ENCODE peak calls at places on chromosomes 6 and 20, in seven cellular contexts. A is mesothelial cell of epicardium, Z is progenitor cell of endocrine pancreas, J is mucosa of descending colon, M is fibroblast of villous mesenchyme, Q is nephron progenitor cell, R is psoas muscle. F is an unnamed sample.

GRCh38 chr6:89360415-89360999 is 8.0 kb upstream of the UBE2J1 start:
- DNase-seq in A (no peak), Z (no peak), J (no peak), M (no peak), Q (no peak), R (no peak), F (peak; percentile 53)

GRCh38 chr6:35810831-35811698 is 5.9 kb downstream of the LHFPL5 start:
- DNase-seq in A (no peak), Z (no peak), J (no peak), M (peak; percentile 67), Q (no peak), R (no peak), F (peak; percentile 80)

GRCh38 chr6:76940186-76940585 is 523.1 kb downstream of the HTR1B start:
- DNase-seq in A (no peak), Z (no peak), J (no peak), M (peak; percentile 7), Q (no peak), R (no peak), F (peak; percentile 8)

GRCh38 chr6:82818727-82819126 is 246.9 kb downstream of the UBE3D start:
- DNase-seq in A (no peak), Z (no peak), J (no peak), M (peak; percentile 10), Q (no peak), R (no peak), F (peak; percentile 62)

GRCh38 chr6:56510984-56511531 is 131.6 kb downstream of the DST start:
- DNase-seq in A (no peak), Z (no peak), J (peak; percentile 72), M (peak; percentile 72), Q (no peak), R (no peak), F (peak; percentile 73)

GRCh38 chr20:15138548-15139126 is 801.2 kb upstream of the FLRT3 start:
- DNase-seq in A (no peak), Z (no peak), J (no peak), M (no peak), Q (no peak), R (no peak), F (no peak)

GRCh38 chr20:13492001-13492480 is 146.7 kb downstream of the TASP1 start:
- DNase-seq in A (no peak), Z (no peak), J (no peak), M (peak; percentile 83), Q (peak; percentile 3), R (peak; percentile 21), F (peak; percentile 84)

GRCh38 chr20:53444386-53444785 is 149.3 kb downstream of the ZNF217 start:
- DNase-seq in A (no peak), Z (no peak), J (no peak), M (peak; percentile 11), Q (peak; percentile 63), R (no peak), F (no peak)

GRCh38 chr20:49446808-49447207 is 35.7 kb downstream of the KCNB1 start:
- DNase-seq in A (peak; percentile 68), Z (no peak), J (peak; percentile 75), M (peak; percentile 12), Q (peak; percentile 45), R (peak; percentile 83), F (peak; percentile 56)

GRCh38 chr6:24854077-24854670 is 55.5 kb upstream of the ARMH2 start:
- DNase-seq in A (no peak), Z (no peak), J (no peak), M (no peak), Q (no peak), R (no peak), F (no peak)

GRCh38 chr6:44580901-44581300 is 193.4 kb downstream of the CDC5L start:
- DNase-seq in A (no peak), Z (no peak), J (no peak), M (peak; percentile 36), Q (no peak), R (no peak), F (peak; percentile 84)

GRCh38 chr6:111087871-111088667 is 766 bp downstream of the SLC16A10 start:
- DNase-seq in A (peak; percentile 50), Z (peak; percentile 11), J (peak; percentile 58), M (no peak), Q (peak; percentile 60), R (no peak), F (peak; percentile 28)

GRCh38 chr6:25916330-25916729 is 14.2 kb downstream of the SLC17A2 start:
- DNase-seq in A (no peak), Z (no peak), J (no peak), M (no peak), Q (no peak), R (no peak), F (no peak)

GRCh38 chr6:56692586-56693245 is 50.0 kb upstream of the DST start:
- DNase-seq in A (no peak), Z (no peak), J (no peak), M (peak; percentile 85), Q (no peak), R (no peak), F (peak; percentile 89)

GRCh38 chr6:435442-436307 is 44.1 kb downstream of the IRF4 start:
- DNase-seq in A (no peak), Z (no peak), J (no peak), M (no peak), Q (no peak), R (no peak), F (no peak)

GRCh38 chr20:23316626-23317025 is 34.0 kb upstream of the NXT1 start:
- DNase-seq in A (no peak), Z (no peak), J (no peak), M (no peak), Q (no peak), R (no peak), F (no peak)

GRCh38 chr20:23317081-23317480 is 33.5 kb upstream of the NXT1 start:
- DNase-seq in A (no peak), Z (no peak), J (no peak), M (no peak), Q (no peak), R (no peak), F (no peak)

GRCh38 chr20:23325107-23325506 is 25.5 kb upstream of the NXT1 start:
- DNase-seq in A (no peak), Z (no peak), J (no peak), M (no peak), Q (no peak), R (no peak), F (peak; percentile 28)

GRCh38 chr20:23318347-23318746 is 32.2 kb upstream of the NXT1 start:
- DNase-seq in A (no peak), Z (no peak), J (no peak), M (no peak), Q (no peak), R (no peak), F (no peak)

GRCh38 chr20:23320317-23320716 is 30.3 kb upstream of the NXT1 start:
- DNase-seq in A (no peak), Z (no peak), J (no peak), M (peak; percentile 25), Q (no peak), R (no peak), F (peak; percentile 58)
- TF ChIP-seq CTCF in A (peak; percentile 51), Z (peak; percentile 52), J (no peak), M (peak; percentile 69), Q (no peak), R (no peak), F (peak; percentile 77)

GRCh38 chr6:154538664-154539235 is 28.3 kb upstream of the CNKSR3 start:
- DNase-seq in A (no peak), Z (no peak), J (no peak), M (no peak), Q (no peak), R (no peak), F (no peak)

GRCh38 chr6:154543638-154544037 is 33.2 kb upstream of the CNKSR3 start:
- DNase-seq in A (no peak), Z (no peak), J (no peak), M (peak; percentile 27), Q (no peak), R (no peak), F (peak; percentile 54)

GRCh38 chr6:154537942-154538341 is 27.5 kb upstream of the CNKSR3 start:
- DNase-seq in A (no peak), Z (no peak), J (peak; percentile 24), M (peak; percentile 19), Q (no peak), R (no peak), F (no peak)

GRCh38 chr6:154539593-154540269 is 29.2 kb upstream of the CNKSR3 start:
- DNase-seq in A (no peak), Z (no peak), J (no peak), M (no peak), Q (no peak), R (no peak), F (no peak)

GRCh38 chr6:154542747-154543146 is 32.3 kb upstream of the CNKSR3 start:
- DNase-seq in A (no peak), Z (no peak), J (no peak), M (no peak), Q (peak; percentile 18), R (no peak), F (no peak)
- TF ChIP-seq CTCF in A (no peak), Z (no peak), J (no peak), M (no peak), Q (no peak), R (no peak), F (no peak)

GRCh38 chr20:31576751-31577150 is 28.3 kb upstream of the ID1 start:
- DNase-seq in A (no peak), Z (no peak), J (no peak), M (no peak), Q (no peak), R (no peak), F (no peak)
- TF ChIP-seq CTCF in A (no peak), Z (no peak), J (no peak), M (no peak), Q (no peak), R (no peak), F (no peak)

GRCh38 chr20:24676978-24677370 is 207.5 kb downstream of the SYNDIG1 start:
- DNase-seq in A (no peak), Z (no peak), J (no peak), M (no peak), Q (no peak), R (no peak), F (no peak)

GRCh38 chr20:24675651-24676352 is 206.4 kb downstream of the SYNDIG1 start:
- DNase-seq in A (no peak), Z (no peak), J (no peak), M (no peak), Q (no peak), R (no peak), F (no peak)

GRCh38 chr20:24678351-24679106 is 209.1 kb downstream of the SYNDIG1 start:
- DNase-seq in A (no peak), Z (no peak), J (no peak), M (no peak), Q (no peak), R (no peak), F (no peak)

GRCh38 chr20:24676353-24676977 is 207.0 kb downstream of the SYNDIG1 start:
- DNase-seq in A (no peak), Z (no peak), J (no peak), M (no peak), Q (no peak), R (no peak), F (no peak)

DNA sequence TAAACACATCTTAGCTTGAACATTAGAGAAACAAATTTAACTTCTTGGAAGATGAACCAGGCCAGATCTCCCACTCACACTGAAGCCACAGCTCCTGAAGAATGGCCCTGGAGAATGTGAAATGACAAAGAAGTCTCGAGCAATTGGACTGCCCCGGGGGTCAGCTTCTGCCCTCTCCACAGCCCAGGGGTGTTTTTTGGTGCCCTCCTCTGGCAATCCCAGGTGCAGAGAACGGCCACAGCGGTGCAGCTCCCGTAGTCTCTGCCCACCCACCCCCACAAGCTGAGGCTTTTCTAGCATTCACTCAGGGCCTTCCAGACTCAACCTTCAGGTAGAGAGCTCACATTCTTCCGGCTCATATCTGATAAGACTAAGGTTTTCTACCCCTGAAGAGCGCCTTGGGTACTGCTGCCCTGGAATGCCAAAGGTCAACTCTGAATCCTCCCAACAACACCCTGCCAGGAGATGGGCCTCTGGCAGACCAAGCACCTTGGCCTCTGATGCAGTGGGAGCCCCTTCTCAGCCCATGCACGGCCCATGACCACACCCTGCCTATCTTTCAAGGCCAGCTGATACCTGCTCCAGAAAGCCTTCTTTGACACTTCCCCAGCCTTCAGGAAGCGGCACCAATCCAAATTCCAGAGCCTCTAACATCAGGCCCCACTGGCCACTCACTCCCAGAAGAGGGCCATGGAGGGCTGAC is 208.3 kb downstream of the SYNDIG1 start:
- DNase-seq in A (no peak), Z (no peak), J (no peak), M (no peak), Q (no peak), R (no peak), F (no peak)
- TF ChIP-seq CTCF in A (no peak), Z (no peak), J (no peak), M (no peak), Q (no peak), R (no peak), F (no peak)